ENCODE peak calls at places on chromosomes 11 and 22, in six cellular contexts. C, G, W, F, Q and A are unnamed samples.

GRCh38 chr11:68825603-68826002 is 16.1 kb downstream of the CPT1A start:
- DNase-seq in C (no peak), G (peak; percentile 86), W (no peak), F (peak; percentile 54), Q (no peak), A (peak; percentile 38)

GRCh38 chr11:134542401-134543143 is 130.5 kb upstream of the B3GAT1 start:
- DNase-seq in C (no peak), G (peak; percentile 54), W (no peak), F (peak; percentile 40), Q (peak; percentile 16), A (peak; percentile 31)

GRCh38 chr22:28029962-28030361 is 110.9 kb upstream of the PITPNB start:
- DNase-seq in C (no peak), G (peak; percentile 20), W (no peak), F (no peak), Q (no peak), A (no peak)

GRCh38 chr22:26883393-26883792 is 226.0 kb downstream of the MIAT start:
- DNase-seq in C (no peak), G (no peak), W (no peak), F (no peak), Q (no peak), A (no peak)

GRCh38 chr11:12118940-12119339 is 8.6 kb downstream of the MICAL2 start:
- DNase-seq in C (no peak), G (no peak), W (no peak), F (no peak), Q (no peak), A (no peak)

GRCh38 chr11:126391970-126392637 is 36.6 kb downstream of the ST3GAL4 start:
- DNase-seq in C (no peak), G (peak; percentile 72), W (no peak), F (no peak), Q (no peak), A (peak; percentile 91)

GRCh38 chr11:68707527-68707926 is 23.2 kb downstream of the GAL start:
- DNase-seq in C (no peak), G (no peak), W (no peak), F (no peak), Q (no peak), A (no peak)

GRCh38 chr22:26573026-26573662 is 16.8 kb downstream of the TPST2 start:
- DNase-seq in C (no peak), G (no peak), W (no peak), F (no peak), Q (peak; percentile 69), A (no peak)

GRCh38 chr11:88552377-88553029 is 215.0 kb upstream of the CTSC start:
- DNase-seq in C (no peak), G (peak; percentile 88), W (peak; percentile 43), F (peak; percentile 72), Q (no peak), A (peak; percentile 44)

GRCh38 chr22:20491346-20491745 is 4.2 kb downstream of the KLHL22 start:
- DNase-seq in C (no peak), G (no peak), W (no peak), F (no peak), Q (no peak), A (no peak)

GRCh38 chr11:10326080-10326964 is 21.4 kb downstream of the ADM start:
- DNase-seq in C (no peak), G (peak; percentile 54), W (no peak), F (no peak), Q (peak; percentile 58), A (no peak)

GRCh38 chr11:113411536-113411935 is 24.0 kb downstream of the ANKK1 start:
- DNase-seq in C (no peak), G (no peak), W (no peak), F (no peak), Q (no peak), A (no peak)

GRCh38 chr11:23973244-23973643 is 523.6 kb upstream of the LUZP2 start:
- DNase-seq in C (peak; percentile 38), G (no peak), W (no peak), F (no peak), Q (no peak), A (no peak)

GRCh38 chr11:127998421-127998820 is 588.9 kb downstream of the ETS1 start:
- DNase-seq in C (no peak), G (no peak), W (peak; percentile 17), F (no peak), Q (no peak), A (peak; percentile 46)

GRCh38 chr11:66327171-66328035 is 8.8 kb downstream of the RIN1 start:
- DNase-seq in C (peak; percentile 58), G (no peak), W (peak; percentile 75), F (peak; percentile 50), Q (peak; percentile 71), A (peak; percentile 38)

GRCh38 chr22:31241200-31241599 is 29.1 kb downstream of the LIMK2 start:
- DNase-seq in C (peak; percentile 30), G (peak; percentile 66), W (peak; percentile 41), F (no peak), Q (no peak), A (no peak)

GRCh38 chr11:129846508-129847335 is 31.1 kb downstream of the TMEM45B start:
- DNase-seq in C (peak; percentile 99), G (no peak), W (peak; percentile 95), F (no peak), Q (no peak), A (peak; percentile 98)

GRCh38 chr11:72494109-72494429 is 59.7 kb upstream of the CLPB start:
- DNase-seq in C (no peak), G (no peak), W (no peak), F (no peak), Q (no peak), A (no peak)

GRCh38 chr11:72493426-72494108 is 59.2 kb upstream of the CLPB start:
- DNase-seq in C (peak; percentile 37), G (no peak), W (no peak), F (no peak), Q (no peak), A (no peak)

GRCh38 chr11:72491001-72491400 is 56.7 kb upstream of the CLPB start:
- DNase-seq in C (peak; percentile 40), G (no peak), W (peak; percentile 31), F (no peak), Q (no peak), A (no peak)
- TF ChIP-seq CTCF in C (no peak), G (no peak), W (no peak), F (no peak), Q (no peak), A (no peak)

DNA sequence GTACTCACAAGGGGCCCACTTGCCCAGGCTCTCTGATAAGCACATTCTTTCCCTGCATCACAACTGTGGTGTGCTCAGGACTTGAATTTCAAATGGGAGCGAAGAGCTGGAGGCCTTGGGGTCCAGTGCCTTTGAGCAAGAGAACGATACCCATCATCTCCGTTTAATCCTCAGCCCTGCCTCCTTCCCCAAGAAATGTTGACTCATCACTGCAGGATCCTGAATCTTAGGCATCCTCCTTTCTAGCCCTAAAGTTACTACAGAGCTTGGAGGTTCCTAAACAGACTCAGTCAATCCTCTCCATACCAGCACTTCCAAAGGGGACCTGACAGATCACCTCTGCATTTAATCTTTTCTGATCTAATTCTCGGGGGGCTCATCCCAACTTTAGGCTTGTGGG is 3.8 kb upstream of the PRG2 start:
- DNase-seq in C (no peak), G (no peak), W (no peak), F (no peak), Q (no peak), A (no peak)
- H3K27me3 ChIP-seq in C (peaks cover 31% of the 10 kb centered on the region), G (peaks cover 93% of the 10 kb centered on the region), W (no peaks in the 10 kb centered on the region), F (no peaks in the 10 kb centered on the region), Q (peaks cover 5% of the 10 kb centered on the region), A (peaks cover 4% of the 10 kb centered on the region)

GRCh38 chr11:115459563-115459962 is 44.7 kb downstream of the CADM1 start:
- DNase-seq in C (peak; percentile 93), G (no peak), W (no peak), F (no peak), Q (no peak), A (no peak)

GRCh38 chr11:115463606-115464005 is 40.6 kb downstream of the CADM1 start:
- DNase-seq in C (no peak), G (no peak), W (no peak), F (no peak), Q (no peak), A (no peak)

GRCh38 chr11:115464269-115464668 is 39.9 kb downstream of the CADM1 start:
- DNase-seq in C (peak; percentile 90), G (no peak), W (no peak), F (no peak), Q (no peak), A (peak; percentile 10)

GRCh38 chr11:115462757-115463156 is 41.5 kb downstream of the CADM1 start:
- DNase-seq in C (no peak), G (no peak), W (no peak), F (no peak), Q (no peak), A (no peak)

GRCh38 chr11:115462004-115462541 is 42.1 kb downstream of the CADM1 start:
- DNase-seq in C (no peak), G (peak; percentile 61), W (no peak), F (no peak), Q (no peak), A (no peak)
- TF ChIP-seq CTCF in C (no peak), G (no peak), W (no peak), F (no peak), Q (no peak), A (no peak)

GRCh38 chr11:124869331-124869730 is 4.1 kb downstream of the ROBO3 start:
- DNase-seq in C (no peak), G (peak; percentile 47), W (no peak), F (no peak), Q (no peak), A (no peak)

GRCh38 chr11:124870430-124870829 is 5.2 kb downstream of the ROBO3 start:
- DNase-seq in C (no peak), G (peak; percentile 32), W (no peak), F (no peak), Q (no peak), A (no peak)

GRCh38 chr11:124867700-124868099 is 2.5 kb downstream of the ROBO3 start:
- DNase-seq in C (no peak), G (peak; percentile 79), W (peak; percentile 42), F (no peak), Q (no peak), A (peak; percentile 29)

GRCh38 chr11:124869856-124870387 is 4.7 kb downstream of the ROBO3 start:
- DNase-seq in C (no peak), G (no peak), W (no peak), F (no peak), Q (no peak), A (no peak)

DNA sequence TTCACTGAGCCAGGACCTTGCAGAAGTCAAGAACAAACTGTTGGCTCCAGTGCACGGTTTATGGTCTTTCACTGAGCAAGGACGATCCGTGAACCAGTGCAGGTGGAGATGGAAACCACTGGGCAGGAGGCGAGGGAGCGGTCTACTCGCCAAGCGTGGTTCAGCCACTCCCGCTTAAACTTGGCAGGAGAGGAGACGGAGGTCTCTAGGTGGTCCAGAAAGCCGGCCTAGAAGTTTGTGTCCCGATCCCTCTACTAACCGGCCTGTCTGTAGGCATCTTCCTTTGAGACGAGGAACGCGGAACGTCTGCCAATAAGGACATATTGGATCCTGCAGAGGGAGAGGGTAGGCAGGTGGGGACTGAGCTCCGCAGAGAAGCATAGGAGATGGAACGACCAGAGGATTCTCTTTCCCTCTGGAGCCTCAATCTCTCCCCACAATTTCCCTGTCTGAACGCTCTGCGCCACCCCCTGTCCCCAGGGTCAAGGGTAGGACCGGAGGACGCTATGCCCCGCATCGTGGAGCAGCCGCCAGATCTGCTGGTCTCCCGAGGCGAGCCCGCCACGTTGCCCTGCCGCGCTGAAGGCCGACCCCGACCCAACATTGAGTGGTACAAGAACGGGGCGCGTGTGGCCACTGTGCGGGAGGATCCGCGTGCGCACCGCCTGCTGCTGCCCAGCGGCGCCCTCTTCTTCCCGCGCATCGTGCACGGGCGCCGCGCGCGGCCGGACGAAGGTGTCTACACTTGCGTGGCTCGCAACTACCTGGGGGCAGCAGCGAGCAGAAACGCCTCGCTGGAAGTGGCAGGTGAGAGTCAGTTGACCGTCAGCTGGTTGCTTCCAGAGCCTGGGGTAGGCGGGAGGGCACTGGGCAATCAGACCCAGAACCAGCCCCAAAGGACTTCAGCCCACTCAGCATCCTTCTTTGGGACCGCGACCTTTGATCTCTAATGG is 3.4 kb downstream of the ROBO3 start:
- DNase-seq in C (no peak), G (peak; percentile 71), W (no peak), F (no peak), Q (no peak), A (no peak)
- H3K27me3 ChIP-seq in C (peaks cover 89% of the 10 kb centered on the region), G (peaks cover 100% of the 10 kb centered on the region), W (peaks cover 76% of the 10 kb centered on the region), F (peaks cover 79% of the 10 kb centered on the region), Q (peaks cover 93% of the 10 kb centered on the region), A (peaks cover 67% of the 10 kb centered on the region)